ENCODE peak calls at places on chromosome 14, in four cellular contexts. One of them, this sample, is unnamed.

GRCh38 chr14:104752338-104752734 is 611 bp upstream of the SIVA1 start:
- DNase-seq in HCT116: no peak
- DNase-seq in colonic mucosa: no peak
- DNase-seq in neural progenitor cell: no peak
- DNase-seq in this sample: no peak

GRCh38 chr14:75238728-75239455 is 39.7 kb upstream of the FOS start:
- DNase-seq in HCT116: no peak
- DNase-seq in colonic mucosa: no peak
- DNase-seq in neural progenitor cell: peak; percentile 30
- DNase-seq in this sample: peak; percentile 26

GRCh38 chr14:103188691-103189480 is 65.6 kb downstream of the TNFAIP2 start:
- DNase-seq in HCT116: no peak
- DNase-seq in colonic mucosa: peak; percentile 45
- DNase-seq in neural progenitor cell: peak; percentile 36
- DNase-seq in this sample: peak; percentile 80

GRCh38 chr14:60233251-60233650 is 15.8 kb upstream of the PPM1A start:
- DNase-seq in HCT116: no peak
- DNase-seq in colonic mucosa: no peak
- DNase-seq in neural progenitor cell: no peak
- DNase-seq in this sample: no peak

GRCh38 chr14:62289471-62289870 is 527.3 kb downstream of the SNAPC1 start:
- DNase-seq in HCT116: no peak
- DNase-seq in colonic mucosa: no peak
- DNase-seq in neural progenitor cell: no peak
- DNase-seq in this sample: no peak

GRCh38 chr14:57046175-57046574 is 222.5 kb downstream of the EXOC5 start:
- DNase-seq in HCT116: no peak
- DNase-seq in colonic mucosa: no peak
- DNase-seq in neural progenitor cell: no peak
- DNase-seq in this sample: no peak

GRCh38 chr14:93090826-93091583 is 24.7 kb downstream of the ITPK1 start:
- DNase-seq in HCT116: no peak
- DNase-seq in colonic mucosa: no peak
- DNase-seq in neural progenitor cell: no peak
- DNase-seq in this sample: no peak

GRCh38 chr14:22303589-22304195 is 285.3 kb downstream of the DAD1 start:
- DNase-seq in HCT116: no peak
- DNase-seq in colonic mucosa: no peak
- DNase-seq in neural progenitor cell: peak; percentile 18
- DNase-seq in this sample: no peak

GRCh38 chr14:101033006-101033405 is 129.5 kb upstream of the RTL1 start:
- DNase-seq in HCT116: no peak
- DNase-seq in colonic mucosa: no peak
- DNase-seq in neural progenitor cell: no peak
- DNase-seq in this sample: peak; percentile 20

GRCh38 chr14:20493634-20494033 is 11.7 kb upstream of the RNASE10 start:
- DNase-seq in HCT116: no peak
- DNase-seq in colonic mucosa: peak; percentile 24
- DNase-seq in neural progenitor cell: no peak
- DNase-seq in this sample: no peak

GRCh38 chr14:65255583-65256443 is 153.5 kb upstream of the MAX start:
- DNase-seq in HCT116: peak; percentile 78
- DNase-seq in colonic mucosa: peak; percentile 94
- DNase-seq in neural progenitor cell: peak; percentile 63
- DNase-seq in this sample: peak; percentile 81

GRCh38 chr14:77638738-77639137 is 22.3 kb upstream of the SPTLC2 start:
- DNase-seq in HCT116: no peak
- DNase-seq in colonic mucosa: no peak
- DNase-seq in neural progenitor cell: no peak
- DNase-seq in this sample: no peak

GRCh38 chr14:90900712-90901111 is 84.5 kb upstream of the TTC7B start:
- DNase-seq in HCT116: no peak
- DNase-seq in colonic mucosa: no peak
- DNase-seq in neural progenitor cell: no peak
- DNase-seq in this sample: no peak

GRCh38 chr14:27945512-27945911 is 821.1 kb upstream of the FOXG1 start:
- DNase-seq in HCT116: no peak
- DNase-seq in colonic mucosa: no peak
- DNase-seq in neural progenitor cell: no peak
- DNase-seq in this sample: no peak

GRCh38 chr14:77375973-77376372 is 921 bp downstream of the TMED8 start:
- DNase-seq in HCT116: no peak
- DNase-seq in colonic mucosa: no peak
- DNase-seq in neural progenitor cell: no peak
- DNase-seq in this sample: no peak

GRCh38 chr14:100393362-100393761 is 70.2 kb downstream of the SLC25A47 start:
- DNase-seq in HCT116: no peak
- DNase-seq in colonic mucosa: no peak
- DNase-seq in neural progenitor cell: no peak
- DNase-seq in this sample: no peak

GRCh38 chr14:24954037-24954696 is 95.8 kb downstream of the STXBP6 start:
- DNase-seq in HCT116: no peak
- DNase-seq in colonic mucosa: no peak
- DNase-seq in neural progenitor cell: no peak
- DNase-seq in this sample: no peak

GRCh38 chr14:32259368-32260013 is 56.4 kb upstream of the RNU6-8 start:
- DNase-seq in HCT116: peak; percentile 56
- DNase-seq in colonic mucosa: no peak
- DNase-seq in neural progenitor cell: peak; percentile 6
- DNase-seq in this sample: no peak

GRCh38 chr14:69500736-69501135 is 16.2 kb downstream of the PLEKHD1 start:
- DNase-seq in HCT116: no peak
- DNase-seq in colonic mucosa: no peak
- DNase-seq in neural progenitor cell: no peak
- DNase-seq in this sample: peak; percentile 55

GRCh38 chr14:34449819-34450541 is 12.1 kb downstream of the SPTSSA start:
- DNase-seq in HCT116: no peak
- DNase-seq in colonic mucosa: no peak
- DNase-seq in neural progenitor cell: no peak
- DNase-seq in this sample: no peak

GRCh38 chr14:36981832-36982528 is 190.4 kb downstream of the SLC25A21 start:
- DNase-seq in HCT116: no peak
- DNase-seq in colonic mucosa: no peak
- DNase-seq in neural progenitor cell: no peak
- DNase-seq in this sample: no peak

GRCh38 chr14:91929700-91930099 is 17.8 kb downstream of the FBLN5 start:
- DNase-seq in HCT116: no peak
- DNase-seq in colonic mucosa: no peak
- DNase-seq in neural progenitor cell: no peak
- DNase-seq in this sample: no peak

GRCh38 chr14:97106609-97107008 is 309.4 kb downstream of the VRK1 start:
- DNase-seq in HCT116: peak; percentile 35
- DNase-seq in colonic mucosa: no peak
- DNase-seq in neural progenitor cell: no peak
- DNase-seq in this sample: no peak
- TF ChIP-seq CTCF in HCT116: peak; percentile 24
- TF ChIP-seq CTCF in colonic mucosa: no peak
- TF ChIP-seq CTCF in neural progenitor cell: no peak
- TF ChIP-seq CTCF in this sample: no peak

GRCh38 chr14:64217318-64217717 is 76.9 kb downstream of the ESR2 start:
- DNase-seq in HCT116: no peak
- DNase-seq in colonic mucosa: no peak
- DNase-seq in neural progenitor cell: no peak
- DNase-seq in this sample: no peak
- H3K9ac ChIP-seq in HCT116: no peak overlapping the region
- H3K9ac ChIP-seq in colonic mucosa: no peak overlapping the region
- H3K9ac ChIP-seq in neural progenitor cell: no peak overlapping the region
- H3K9ac ChIP-seq in this sample: no peak overlapping the region

DNA sequence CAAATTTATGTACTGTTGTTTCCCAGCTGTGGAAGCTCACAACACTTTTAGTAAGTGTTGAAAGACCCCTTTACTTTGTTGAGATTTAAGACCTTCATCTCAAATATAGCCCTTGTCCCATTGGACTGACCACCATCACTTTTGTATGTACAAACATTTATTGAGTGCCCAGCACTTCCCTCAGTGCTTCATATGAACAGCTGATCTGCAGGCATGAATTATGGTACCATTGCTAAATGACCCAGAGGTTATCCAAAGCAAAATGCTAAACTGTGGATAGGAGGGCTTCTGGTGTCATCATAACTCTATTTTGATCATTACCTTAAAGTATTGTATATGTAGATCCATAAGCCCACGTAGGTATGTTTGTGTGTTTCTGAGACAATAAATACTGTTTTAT is 285.7 kb upstream of the RGS6 start:
- DNase-seq in HCT116: no peak
- DNase-seq in colonic mucosa: no peak
- DNase-seq in neural progenitor cell: no peak
- DNase-seq in this sample: no peak
- TF ChIP-seq CTCF in HCT116: no peak
- TF ChIP-seq CTCF in colonic mucosa: no peak
- TF ChIP-seq CTCF in neural progenitor cell: no peak
- TF ChIP-seq CTCF in this sample: no peak

GRCh38 chr14:67734675-67735074 is 33.0 kb downstream of the RDH12 start:
- DNase-seq in HCT116: no peak
- DNase-seq in colonic mucosa: no peak
- DNase-seq in neural progenitor cell: peak; percentile 13
- DNase-seq in this sample: no peak
- H3K9ac ChIP-seq in HCT116: no peak overlapping the region
- H3K9ac ChIP-seq in colonic mucosa: no peak overlapping the region
- H3K9ac ChIP-seq in neural progenitor cell: no peak overlapping the region
- H3K9ac ChIP-seq in this sample: no peak overlapping the region

This sample was measured in kidney.